ENCODE peak calls at places on chromosomes 11 and 22, in nine cellular contexts. T, C, W, Q, I, M, B, X and K are unnamed samples.

GRCh38 chr22:17430298-17430900 is 61.1 kb downstream of the CECR2 start:
- DNase-seq in T (no peak), C (no peak), W (no peak), Q (no peak), I (no peak), M (peak), B (peak), X (no peak), K (peak)

GRCh38 chr11:78312712-78313111 is 104.9 kb downstream of the GAB2 start:
- DNase-seq in T (no peak), C (no peak), W (no peak), Q (no peak), I (no peak), M (no peak), B (no peak), X (no peak), K (no peak)

GRCh38 chr11:11806586-11806985 is 35.2 kb upstream of the USP47 start:
- DNase-seq in T (no peak), C (no peak), W (no peak), Q (no peak), I (no peak), M (no peak), B (no peak), X (no peak), K (no peak)

GRCh38 chr22:32801436-32802290 is at the start of gene TIMP3:
- DNase-seq in T (peak), C (no peak), W (peak), Q (peak), I (peak), M (peak), B (peak), X (no peak), K (peak)

GRCh38 chr11:64569300-64569970 is 21.6 kb upstream of the SLC22A12 start:
- DNase-seq in T (no peak), C (no peak), W (no peak), Q (peak), I (no peak), M (no peak), B (no peak), X (no peak), K (no peak)

GRCh38 chr22:38618682-38619081 is 37.5 kb downstream of the FAM227A start:
- DNase-seq in T (no peak), C (no peak), W (no peak), Q (no peak), I (no peak), M (peak), B (peak), X (no peak), K (peak)

GRCh38 chr11:42407379-42407778 is 904.4 kb upstream of the API5 start:
- DNase-seq in T (no peak), C (no peak), W (peak), Q (no peak), I (peak), M (peak), B (no peak), X (no peak), K (peak)

GRCh38 chr11:35077709-35078695 is 61.0 kb upstream of the CD44 start:
- DNase-seq in T (peak), C (peak), W (no peak), Q (no peak), I (no peak), M (peak), B (peak), X (peak), K (peak)

GRCh38 chr22:24681236-24681635 is 78.2 kb downstream of the GGT1 start:
- DNase-seq in T (peak), C (no peak), W (no peak), Q (no peak), I (no peak), M (peak), B (peak), X (no peak), K (peak)

GRCh38 chr22:22348815-22349454 is 104.3 kb downstream of the VPREB1 start:
- DNase-seq in T (no peak), C (no peak), W (no peak), Q (no peak), I (no peak), M (no peak), B (no peak), X (no peak), K (no peak)

GRCh38 chr22:46272762-46273431 is 5.1 kb downstream of the TTC38 start:
- DNase-seq in T (no peak), C (no peak), W (no peak), Q (peak), I (no peak), M (no peak), B (no peak), X (no peak), K (no peak)

GRCh38 chr11:134223836-134224709 is at the start of the genes NCAPD3 and VPS26B:
- DNase-seq in T (peak), C (peak), W (peak), Q (peak), I (peak), M (peak), B (peak), X (peak), K (peak)

GRCh38 chr11:34794696-34795095 is 121.5 kb downstream of the APIP start:
- DNase-seq in T (no peak), C (no peak), W (no peak), Q (no peak), I (no peak), M (no peak), B (no peak), X (no peak), K (no peak)

GRCh38 chr22:27866136-27867091 is 52.6 kb downstream of the PITPNB start:
- DNase-seq in T (peak), C (no peak), W (no peak), Q (peak), I (no peak), M (no peak), B (peak), X (peak), K (peak)

GRCh38 chr11:2428322-2428795 is 16.0 kb downstream of the TRPM5 start:
- DNase-seq in T (peak), C (peak), W (peak), Q (no peak), I (peak), M (peak), B (peak), X (no peak), K (peak)

GRCh38 chr11:107682182-107682971 is 29.5 kb downstream of the SLN start:
- DNase-seq in T (no peak), C (no peak), W (no peak), Q (no peak), I (no peak), M (no peak), B (no peak), X (no peak), K (no peak)

DNA sequence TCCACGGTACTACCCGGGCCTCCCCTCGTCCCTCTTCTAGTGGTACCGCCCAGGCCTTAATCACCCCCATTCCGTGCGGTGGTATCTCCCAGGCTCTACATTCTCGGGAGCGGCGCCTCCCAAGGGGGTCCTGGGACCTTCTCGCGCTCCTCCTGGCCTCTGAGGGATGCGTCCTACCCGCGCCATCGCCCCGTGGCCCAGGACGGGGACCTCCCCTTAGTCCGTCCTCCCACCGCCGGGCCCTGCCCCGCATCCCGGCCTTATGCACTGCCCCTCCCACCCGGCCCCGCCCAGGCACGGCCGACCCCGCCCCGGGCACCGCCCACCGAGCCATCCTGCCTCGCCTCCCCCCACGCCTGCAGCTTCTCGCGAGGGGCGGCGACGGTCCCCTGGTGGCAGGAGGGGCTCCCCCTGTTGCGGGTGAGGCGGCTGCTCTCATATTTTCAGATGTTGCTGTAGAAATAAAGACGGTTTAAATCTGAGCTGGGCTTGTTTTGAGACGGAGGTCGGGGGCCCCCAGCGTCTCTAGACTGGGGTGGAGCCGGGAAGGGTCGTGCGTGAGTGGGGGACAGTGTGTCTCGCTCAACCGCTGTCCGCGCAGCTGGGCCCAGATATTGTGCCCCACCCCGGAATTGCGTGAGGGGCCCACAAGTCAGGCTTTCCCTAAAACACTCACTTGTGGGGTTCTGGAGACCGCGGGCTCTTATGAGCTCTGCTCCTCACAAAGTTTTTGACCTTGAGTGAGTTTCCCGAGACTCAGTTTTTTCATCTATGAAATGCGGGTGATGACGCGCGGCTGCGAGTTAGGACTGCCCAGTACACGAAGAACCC is 845 bp upstream of the RAB1B start:
- DNase-seq in T (peak), C (peak), W (peak), Q (peak), I (peak), M (peak), B (peak), X (no peak), K (peak)
- TF ChIP-seq CTCF in T (peak), C (no peak), W (peak), Q (peak), I (no peak), M (peak), B (no peak), X (no peak), K (no peak)

DNA sequence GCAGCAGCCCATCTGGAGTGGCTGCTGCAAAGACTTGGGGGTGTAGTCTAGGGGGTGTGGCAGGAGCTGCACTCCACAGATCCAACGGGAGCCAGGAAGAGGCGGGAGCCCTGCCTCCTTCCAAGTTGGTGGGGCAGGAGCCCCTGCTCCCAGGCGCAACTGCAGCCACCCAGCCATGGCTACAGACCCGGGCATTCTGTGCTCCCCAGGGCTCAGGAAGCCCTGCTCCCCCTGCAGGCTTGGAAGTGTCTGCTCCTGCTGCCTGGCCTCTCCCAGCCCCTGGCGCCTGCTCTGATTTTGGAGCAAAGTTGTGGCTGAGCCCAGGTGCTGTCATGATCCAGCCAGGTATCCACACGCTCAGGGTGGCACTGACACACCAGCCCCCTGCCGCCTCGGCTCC is 58.5 kb downstream of the CCDC34 start:
- DNase-seq in T (no peak), C (no peak), W (no peak), Q (no peak), I (peak), M (no peak), B (no peak), X (no peak), K (no peak)
- TF ChIP-seq CTCF in T (no peak), C (no peak), W (no peak), Q (no peak), I (no peak), M (peak), B (peak), X (no peak), K (peak)

DNA sequence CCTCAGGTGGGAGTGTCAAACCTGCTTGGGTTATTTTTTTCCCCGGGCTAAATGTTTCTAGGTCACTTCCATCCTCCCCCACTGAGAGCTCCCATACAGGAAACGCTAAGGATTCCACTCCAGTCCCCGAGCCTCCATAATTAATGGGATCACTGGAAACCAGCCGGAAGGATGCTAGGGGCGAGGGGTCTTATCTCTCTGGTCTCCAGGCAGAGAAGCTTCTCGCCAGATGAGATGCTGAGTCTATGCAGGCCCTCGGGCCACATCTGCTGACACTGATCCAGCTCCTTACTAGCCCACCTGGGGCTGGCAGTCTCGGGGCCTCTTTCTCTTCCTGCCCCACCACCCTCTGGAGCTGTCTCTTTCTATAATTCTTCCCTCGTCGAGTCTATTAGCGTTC is 125.9 kb upstream of the SYT13 start:
- DNase-seq in T (no peak), C (no peak), W (no peak), Q (no peak), I (no peak), M (no peak), B (no peak), X (no peak), K (no peak)
- TF ChIP-seq CTCF in T (no peak), C (no peak), W (no peak), Q (no peak), I (no peak), M (no peak), B (no peak), X (no peak), K (no peak)

GRCh38 chr11:77066229-77067023 is at the start of gene CAPN5:
- DNase-seq in T (peak), C (peak), W (peak), Q (peak), I (peak), M (peak), B (peak), X (peak), K (peak)
- TF ChIP-seq CTCF in T (peak), C (no peak), W (peak), Q (peak), I (no peak), M (peak), B (peak), X (peak), K (peak)

GRCh38 chr11:16158426-16158994 is 197.8 kb downstream of the SOX6 start:
- DNase-seq in T (no peak), C (no peak), W (no peak), Q (no peak), I (no peak), M (no peak), B (no peak), X (no peak), K (no peak)
- TF ChIP-seq CTCF in T (no peak), C (no peak), W (no peak), Q (no peak), I (no peak), M (no peak), B (no peak), X (no peak), K (no peak)